ENCODE peak calls at places on chromosomes 2 and 18, in five cellular contexts. One of them, this sample, is unnamed. For H3K9me3, the result is how much of the 10 kb centered on the place peaks cover.

GRCh38 chr2:118806797-118807667 is 40.4 kb downstream of the EN1 start:
- DNase-seq in SJSA1: no peak
- DNase-seq in T-helper 17 cell: no peak
- DNase-seq in CD4-positive, alpha-beta T cell: no peak
- DNase-seq in GM23248: peak
- DNase-seq in this sample: no peak

GRCh38 chr2:232534940-232535735 is 4.4 kb upstream of the CHRNG start:
- DNase-seq in CD4-positive, alpha-beta T cell: no peak
- DNase-seq in GM23248: no peak
- DNase-seq in SJSA1: no peak
- DNase-seq in T-helper 17 cell: no peak
- DNase-seq in this sample: no peak

GRCh38 chr18:74050807-74051206 is 96.8 kb downstream of the FBXO15 start:
- DNase-seq in GM23248: no peak
- DNase-seq in CD4-positive, alpha-beta T cell: no peak
- DNase-seq in T-helper 17 cell: no peak
- DNase-seq in SJSA1: no peak
- DNase-seq in this sample: no peak

GRCh38 chr2:20667151-20667530 is 197 bp downstream of the GDF7 start:
- DNase-seq in CD4-positive, alpha-beta T cell: no peak
- DNase-seq in T-helper 17 cell: no peak
- DNase-seq in SJSA1: no peak
- DNase-seq in GM23248: peak
- DNase-seq in this sample: peak

GRCh38 chr2:45833301-45833967 is 182.0 kb downstream of the PRKCE start:
- DNase-seq in T-helper 17 cell: no peak
- DNase-seq in CD4-positive, alpha-beta T cell: no peak
- DNase-seq in GM23248: no peak
- DNase-seq in SJSA1: no peak
- DNase-seq in this sample: no peak

GRCh38 chr2:77228379-77228778 is 293.8 kb downstream of the LRRTM4 start:
- DNase-seq in T-helper 17 cell: no peak
- DNase-seq in SJSA1: no peak
- DNase-seq in GM23248: no peak
- DNase-seq in CD4-positive, alpha-beta T cell: no peak
- DNase-seq in this sample: no peak

GRCh38 chr18:32072321-32072720 is 19.4 kb upstream of the RNF138 start:
- DNase-seq in T-helper 17 cell: no peak
- DNase-seq in CD4-positive, alpha-beta T cell: peak
- DNase-seq in GM23248: peak
- DNase-seq in SJSA1: no peak
- DNase-seq in this sample: no peak

GRCh38 chr2:170817999-170818293 is 1.3 kb downstream of the GAD1 start:
- DNase-seq in SJSA1: no peak
- DNase-seq in GM23248: no peak
- DNase-seq in CD4-positive, alpha-beta T cell: no peak
- DNase-seq in T-helper 17 cell: no peak
- DNase-seq in this sample: no peak

GRCh38 chr2:190978389-190979053 is 35.5 kb downstream of the STAT1 start:
- DNase-seq in T-helper 17 cell: no peak
- DNase-seq in SJSA1: no peak
- DNase-seq in GM23248: peak
- DNase-seq in CD4-positive, alpha-beta T cell: no peak
- DNase-seq in this sample: no peak

GRCh38 chr2:120818441-120818920 is 82.8 kb downstream of the GLI2 start:
- DNase-seq in SJSA1: peak
- DNase-seq in T-helper 17 cell: no peak
- DNase-seq in GM23248: peak
- DNase-seq in CD4-positive, alpha-beta T cell: no peak
- DNase-seq in this sample: peak

GRCh38 chr2:119431155-119431975 is at the start of gene TMEM37:
- DNase-seq in SJSA1: peak
- DNase-seq in CD4-positive, alpha-beta T cell: no peak
- DNase-seq in T-helper 17 cell: no peak
- DNase-seq in GM23248: peak
- DNase-seq in this sample: peak

GRCh38 chr2:33496150-33496549 is 19.7 kb downstream of the RASGRP3 start:
- DNase-seq in CD4-positive, alpha-beta T cell: no peak
- DNase-seq in SJSA1: no peak
- DNase-seq in GM23248: peak
- DNase-seq in T-helper 17 cell: no peak
- DNase-seq in this sample: no peak

GRCh38 chr2:79887747-79888374 is 375.0 kb downstream of the CTNNA2 start:
- DNase-seq in GM23248: peak
- DNase-seq in SJSA1: peak
- DNase-seq in CD4-positive, alpha-beta T cell: no peak
- DNase-seq in T-helper 17 cell: no peak
- DNase-seq in this sample: no peak

GRCh38 chr2:19035238-19035637 is 323.2 kb downstream of the OSR1 start:
- DNase-seq in GM23248: peak
- DNase-seq in SJSA1: no peak
- DNase-seq in T-helper 17 cell: no peak
- DNase-seq in CD4-positive, alpha-beta T cell: no peak
- DNase-seq in this sample: peak

GRCh38 chr18:52310651-52311050 is 29.3 kb upstream of the DCC start:
- DNase-seq in SJSA1: no peak
- DNase-seq in T-helper 17 cell: no peak
- DNase-seq in CD4-positive, alpha-beta T cell: no peak
- DNase-seq in GM23248: no peak
- DNase-seq in this sample: no peak

DNA sequence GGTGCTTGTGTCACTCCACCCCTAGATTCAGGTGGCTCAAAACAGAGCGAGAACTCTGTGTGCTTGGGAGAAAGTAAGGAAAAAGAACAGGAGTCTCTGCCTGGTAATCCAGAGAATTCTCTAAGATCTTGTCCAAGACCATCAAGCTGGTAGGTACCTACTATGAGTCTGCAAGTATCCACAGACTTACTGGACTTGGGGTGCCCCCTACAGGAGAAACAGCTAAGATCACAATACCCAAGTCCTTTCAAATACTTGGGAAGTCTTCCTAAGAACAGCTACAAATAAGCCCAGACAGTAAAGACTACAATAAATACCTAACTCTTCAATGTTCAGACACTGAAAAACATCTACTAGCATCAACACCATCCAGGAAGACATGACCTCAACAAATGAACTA is 1143.6 kb upstream of the ACVR2A start:
- DNase-seq in GM23248: no peak
- DNase-seq in T-helper 17 cell: no peak
- DNase-seq in SJSA1: no peak
- DNase-seq in CD4-positive, alpha-beta T cell: no peak
- DNase-seq in this sample: no peak
- H3K9me3 ChIP-seq in GM23248: under half
- H3K9me3 ChIP-seq in T-helper 17 cell: under half
- H3K9me3 ChIP-seq in SJSA1: under half
- H3K9me3 ChIP-seq in CD4-positive, alpha-beta T cell: under half
- H3K9me3 ChIP-seq in this sample: under half

DNA sequence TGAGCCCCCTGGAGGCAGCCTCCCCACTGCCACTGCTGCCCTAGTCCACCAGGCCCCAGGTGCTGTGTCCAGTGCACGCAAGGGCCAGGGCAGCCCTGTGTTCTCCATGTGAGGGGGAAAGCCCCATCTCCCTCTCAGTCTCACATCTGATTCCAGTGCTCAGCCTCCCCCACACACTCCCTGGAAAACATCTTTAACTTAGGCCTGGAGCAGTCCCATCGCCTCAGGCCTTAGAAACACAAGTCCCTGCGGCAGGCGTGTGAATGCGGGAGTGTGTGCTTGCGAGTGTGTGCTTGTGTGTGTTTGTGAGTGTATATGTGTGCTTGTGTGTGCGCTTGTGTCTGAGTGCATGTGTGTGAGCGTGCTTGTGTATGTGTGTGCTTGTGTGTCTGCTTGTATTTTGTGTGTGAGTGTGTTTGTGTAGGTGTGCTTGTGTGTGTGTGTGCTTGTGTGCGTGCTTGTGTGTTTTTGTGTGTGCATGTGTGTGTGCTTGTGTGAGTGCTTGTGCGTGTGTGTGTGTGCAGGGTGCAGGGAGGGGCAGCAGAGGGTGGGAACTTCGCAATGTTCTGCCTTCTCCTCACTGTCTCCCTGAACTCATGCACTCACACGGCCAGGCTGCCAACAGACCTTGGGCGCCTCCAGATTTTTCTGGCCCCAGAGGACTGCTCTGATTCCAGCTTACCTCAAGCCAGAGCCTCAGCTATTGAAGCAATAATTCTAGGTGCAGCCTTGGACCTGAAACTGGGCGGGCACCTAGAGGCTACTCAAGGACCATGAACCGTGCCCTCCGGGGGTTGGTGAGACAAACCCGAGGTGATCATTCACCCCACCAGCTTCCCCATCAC is 139.6 kb downstream of the CABLES1 start:
- DNase-seq in SJSA1: no peak
- DNase-seq in GM23248: no peak
- DNase-seq in CD4-positive, alpha-beta T cell: no peak
- DNase-seq in T-helper 17 cell: no peak
- DNase-seq in this sample: no peak
- H3K9me3 ChIP-seq in SJSA1: under half
- H3K9me3 ChIP-seq in GM23248: under half
- H3K9me3 ChIP-seq in CD4-positive, alpha-beta T cell: under half
- H3K9me3 ChIP-seq in T-helper 17 cell: under half
- H3K9me3 ChIP-seq in this sample: under half

GRCh38 chr18:78293940-78294401 is 685.6 kb upstream of the SALL3 start:
- DNase-seq in T-helper 17 cell: no peak
- DNase-seq in SJSA1: no peak
- DNase-seq in GM23248: no peak
- DNase-seq in CD4-positive, alpha-beta T cell: no peak
- DNase-seq in this sample: no peak
- H3K9me3 ChIP-seq in T-helper 17 cell: under half
- H3K9me3 ChIP-seq in SJSA1: under half
- H3K9me3 ChIP-seq in GM23248: under half
- H3K9me3 ChIP-seq in CD4-positive, alpha-beta T cell: under half
- H3K9me3 ChIP-seq in this sample: under half

DNA sequence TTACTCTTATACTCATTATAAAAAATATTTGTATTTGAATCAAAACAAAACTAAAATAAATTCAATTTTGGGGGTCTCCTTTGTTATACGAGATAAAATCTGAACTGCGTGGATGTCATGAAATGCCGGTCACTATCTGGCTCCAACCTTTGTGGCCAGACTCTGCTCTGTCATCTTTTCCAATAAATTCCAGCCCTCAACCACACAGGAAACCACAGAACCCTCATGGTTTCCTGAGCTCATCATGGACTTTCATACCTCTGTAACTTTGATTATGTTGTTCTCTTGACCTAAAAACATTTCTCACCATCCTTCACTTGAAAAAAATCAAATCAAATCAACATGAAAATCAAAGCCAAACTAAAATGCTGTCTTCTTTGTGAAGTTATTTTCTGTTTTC is 724.7 kb downstream of the METTL4 start:
- DNase-seq in CD4-positive, alpha-beta T cell: no peak
- DNase-seq in GM23248: no peak
- DNase-seq in T-helper 17 cell: no peak
- DNase-seq in SJSA1: peak
- DNase-seq in this sample: no peak
- H3K9me3 ChIP-seq in CD4-positive, alpha-beta T cell: under half
- H3K9me3 ChIP-seq in GM23248: under half
- H3K9me3 ChIP-seq in T-helper 17 cell: under half
- H3K9me3 ChIP-seq in SJSA1: under half
- H3K9me3 ChIP-seq in this sample: under half

GRCh38 chr2:176161041-176161785 is 4.1 kb downstream of the HOXD3 start:
- DNase-seq in SJSA1: no peak
- DNase-seq in GM23248: no peak
- DNase-seq in CD4-positive, alpha-beta T cell: no peak
- DNase-seq in T-helper 17 cell: no peak
- DNase-seq in this sample: no peak
- H3K9me3 ChIP-seq in SJSA1: under half
- H3K9me3 ChIP-seq in GM23248: under half
- H3K9me3 ChIP-seq in CD4-positive, alpha-beta T cell: under half
- H3K9me3 ChIP-seq in T-helper 17 cell: under half
- H3K9me3 ChIP-seq in this sample: under half

This sample was measured in left lung.